ENCODE peak calls at places on chromosomes 12 and 14, in seven cellular contexts. M is uterus, N is HCT116, A is OCI-LY7, L is esophagus squamous epithelium, O is A549, T is mammary epithelial cell. Z is an unnamed sample.

GRCh38 chr12:120677765-120678473 is 9.0 kb upstream of the MLEC start:
- DNase-seq in T (peak; percentile 18), A (peak; percentile 62), N (no peak), M (no peak), L (no peak), O (peak; percentile 58), Z (peak; percentile 41)

GRCh38 chr14:99566390-99567354 is 37.3 kb downstream of the CCDC85C start:
- DNase-seq in O (no peak), T (no peak), L (no peak), N (no peak), M (no peak), A (no peak), Z (no peak)

GRCh38 chr12:102331419-102331818 is 133.8 kb upstream of the PMCH start:
- DNase-seq in O (no peak), L (no peak), M (no peak), T (no peak), A (no peak), N (no peak), Z (no peak)

GRCh38 chr12:49201595-49202295 is 12.9 kb upstream of the TUBA1A start:
- DNase-seq in L (no peak), T (peak; percentile 80), O (peak; percentile 82), N (no peak), A (no peak), M (peak; percentile 37), Z (peak; percentile 46)

GRCh38 chr12:45209784-45210183 is 6.1 kb upstream of the ANO6 start:
- DNase-seq in A (no peak), N (no peak), M (no peak), O (no peak), T (no peak), L (no peak), Z (no peak)

GRCh38 chr12:63313139-63313538 is 162.1 kb upstream of the AVPR1A start:
- DNase-seq in O (no peak), M (no peak), L (no peak), A (no peak), N (no peak), T (no peak), Z (no peak)

GRCh38 chr12:76464636-76465166 is 94.9 kb downstream of the OSBPL8 start:
- DNase-seq in M (no peak), N (no peak), T (no peak), O (no peak), L (no peak), A (no peak), Z (no peak)

GRCh38 chr14:39977198-39977597 is 545.0 kb upstream of the FBXO33 start:
- DNase-seq in L (no peak), A (no peak), N (no peak), M (no peak), T (no peak), O (no peak), Z (no peak)

GRCh38 chr12:58877243-58877743 is 43.0 kb downstream of the LRIG3 start:
- DNase-seq in N (no peak), L (no peak), A (no peak), M (no peak), O (peak; percentile 74), T (peak; percentile 97), Z (no peak)

GRCh38 chr14:94593749-94594431 is 12.7 kb downstream of the SERPINA5 start:
- DNase-seq in L (no peak), N (no peak), T (no peak), A (no peak), M (no peak), O (peak; percentile 35), Z (peak; percentile 78)

GRCh38 chr14:75487155-75487671 is 35.1 kb upstream of the BATF start:
- DNase-seq in O (no peak), T (peak; percentile 76), N (no peak), A (peak; percentile 91), L (no peak), M (no peak), Z (no peak)

GRCh38 chr14:106129274-106129673 is 602.9 kb downstream of the TMEM121 start:
- DNase-seq in O (no peak), M (no peak), T (no peak), A (no peak), L (no peak), N (no peak), Z (no peak)

GRCh38 chr14:74836251-74836957 is 39.5 kb downstream of the PROX2 start:
- DNase-seq in L (no peak), O (no peak), M (no peak), T (no peak), N (no peak), A (peak; percentile 26), Z (no peak)

GRCh38 chr12:132021965-132022364 is 72.2 kb downstream of the EP400 start:
- DNase-seq in A (no peak), L (no peak), O (no peak), N (no peak), T (no peak), M (no peak), Z (no peak)

GRCh38 chr14:97233319-97233980 is 436.3 kb downstream of the VRK1 start:
- DNase-seq in N (no peak), A (no peak), L (no peak), O (no peak), T (no peak), M (no peak), Z (no peak)

GRCh38 chr14:56299306-56299984 is 181.2 kb downstream of the PELI2 start:
- DNase-seq in N (no peak), M (no peak), L (no peak), O (no peak), T (no peak), A (no peak), Z (no peak)

GRCh38 chr12:13252024-13252423 is 55.5 kb downstream of the EMP1 start:
- DNase-seq in M (no peak), O (no peak), A (no peak), N (no peak), T (no peak), L (no peak), Z (no peak)

GRCh38 chr14:104749111-104749649 is 3.8 kb upstream of the SIVA1 start:
- DNase-seq in M (no peak), O (no peak), N (no peak), L (no peak), T (peak; percentile 68), A (peak; percentile 43), Z (no peak)

GRCh38 chr12:43736921-43737440 is 21.6 kb downstream of the PUS7L start:
- DNase-seq in N (no peak), T (no peak), O (no peak), L (no peak), M (no peak), A (no peak), Z (no peak)

GRCh38 chr12:2169489-2169888 is 116.7 kb downstream of the CACNA1C start:
- DNase-seq in M (no peak), L (no peak), A (no peak), O (no peak), N (no peak), T (no peak), Z (no peak)

GRCh38 chr12:2168808-2169207 is 116.0 kb downstream of the CACNA1C start:
- DNase-seq in N (peak; percentile 32), A (no peak), O (peak; percentile 42), M (no peak), L (no peak), T (peak; percentile 77), Z (no peak)

GRCh38 chr12:2165021-2165420 is 112.2 kb downstream of the CACNA1C start:
- DNase-seq in A (no peak), T (no peak), N (no peak), M (no peak), L (no peak), O (no peak), Z (no peak)

GRCh38 chr12:2167231-2167630 is 114.4 kb downstream of the CACNA1C start:
- DNase-seq in M (no peak), L (no peak), A (no peak), N (no peak), T (no peak), O (no peak), Z (no peak)

DNA sequence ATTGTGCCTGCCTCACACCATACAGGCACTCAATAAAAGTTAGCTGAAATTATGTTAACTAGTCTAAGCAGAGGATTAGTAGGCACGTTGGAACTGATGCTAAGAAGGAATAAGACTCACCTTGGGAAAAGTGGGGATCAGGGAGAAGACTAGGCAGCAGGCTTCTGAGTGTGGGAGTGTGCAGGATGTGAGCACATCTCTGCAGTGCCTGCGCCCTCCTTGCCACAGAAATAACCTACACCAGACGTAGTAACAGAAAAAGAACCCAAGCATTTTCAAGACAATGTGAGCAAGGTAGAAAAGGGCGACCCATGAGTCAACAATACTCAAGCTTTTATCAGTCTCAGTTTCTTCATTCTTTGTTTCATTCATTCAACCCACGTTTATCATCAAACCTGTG is 113.9 kb downstream of the CACNA1C start:
- DNase-seq in T (no peak), N (no peak), O (no peak), M (no peak), L (no peak), A (no peak), Z (no peak)
- H3K4me1 ChIP-seq in T (peaks cover 21% of the 10 kb centered on the region), N (no peaks in the 10 kb centered on the region), O (no peaks in the 10 kb centered on the region), M (peaks cover 19% of the 10 kb centered on the region), L (peaks cover 51% of the 10 kb centered on the region), A (no peaks in the 10 kb centered on the region), Z (no peaks in the 10 kb centered on the region)

GRCh38 chr14:42001436-42001835 is 394.8 kb downstream of the LRFN5 start:
- DNase-seq in T (no peak), O (no peak), M (no peak), N (no peak), L (no peak), A (no peak), Z (no peak)
- H3K9me3 ChIP-seq in T (no peaks in the 10 kb centered on the region), O (no peaks in the 10 kb centered on the region), M (no peaks in the 10 kb centered on the region), N (no peaks in the 10 kb centered on the region), L (no peaks in the 10 kb centered on the region), A (no peaks in the 10 kb centered on the region), Z (no peaks in the 10 kb centered on the region)

DNA sequence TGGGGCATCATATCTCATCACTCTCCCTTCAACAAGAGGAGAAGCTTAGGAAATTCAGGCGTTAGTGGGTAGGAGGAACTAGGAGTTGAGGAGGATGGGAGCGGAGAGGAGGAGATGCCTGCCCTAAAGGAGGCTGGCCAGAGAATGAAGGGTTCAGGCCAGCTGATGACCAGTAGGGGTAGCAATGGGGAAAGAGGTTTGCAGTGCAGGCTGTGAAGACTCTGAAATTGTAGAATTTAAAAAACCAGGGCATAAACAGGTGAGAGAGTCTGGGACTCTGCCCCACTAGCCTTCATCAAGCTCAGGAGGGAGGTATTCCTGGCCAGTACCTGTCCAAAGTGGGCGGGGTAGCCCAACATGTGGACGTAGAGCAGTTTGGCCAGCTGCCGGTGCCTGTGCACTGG is 807 bp downstream of the AP1G2 start:
- DNase-seq in O (peak; percentile 30), L (no peak), T (no peak), M (no peak), N (no peak), A (no peak), Z (no peak)
- TF ChIP-seq CTCF in O (peak; percentile 15), L (no peak), T (no peak), M (no peak), N (no peak), A (no peak), Z (peak; percentile 21)

GRCh38 chr14:68594737-68595380 is 198.0 kb downstream of the ZFP36L1 start:
- DNase-seq in L (no peak), O (no peak), M (no peak), T (no peak), N (no peak), A (no peak), Z (no peak)

GRCh38 chr14:68590233-68590535 is 202.7 kb downstream of the ZFP36L1 start:
- DNase-seq in O (no peak), M (no peak), T (no peak), A (no peak), L (no peak), N (no peak), Z (no peak)

GRCh38 chr14:68593806-68594536 is 198.9 kb downstream of the ZFP36L1 start:
- DNase-seq in T (no peak), M (peak; percentile 59), A (peak; percentile 51), L (no peak), N (no peak), O (peak; percentile 59), Z (no peak)

GRCh38 chr14:68591786-68592185 is 201.1 kb downstream of the ZFP36L1 start:
- DNase-seq in T (no peak), M (no peak), N (no peak), L (no peak), A (no peak), O (no peak), Z (no peak)

GRCh38 chr14:68592948-68593347 is 199.9 kb downstream of the ZFP36L1 start:
- DNase-seq in N (no peak), T (no peak), M (no peak), A (no peak), L (no peak), O (no peak), Z (no peak)
- H3K4me1 ChIP-seq in N (peaks cover 41% of the 10 kb centered on the region), T (peaks cover 7% of the 10 kb centered on the region), M (peaks cover 7% of the 10 kb centered on the region), A (peaks cover 13% of the 10 kb centered on the region), L (peaks cover 49% of the 10 kb centered on the region), O (peaks cover 17% of the 10 kb centered on the region), Z (no peaks in the 10 kb centered on the region)